ENCODE peak calls at places on chromosomes 5 and 9, in four cellular contexts. T, W, J and Q are unnamed samples.

GRCh38 chr9:91117959-91118651 is 243.6 kb downstream of the AUH start:
- DNase-seq in T (no peak), W (no peak), J (no peak), Q (peak)

GRCh38 chr5:102715405-102715804 is 39.7 kb upstream of the PAM start:
- DNase-seq in T (no peak), W (no peak), J (no peak), Q (no peak)

GRCh38 chr5:61993446-61994017 is 312.5 kb upstream of the KIF2A start:
- DNase-seq in J (no peak), T (no peak), W (no peak), Q (no peak)

GRCh38 chr9:99595796-99596195 is 225.9 kb upstream of the NR4A3 start:
- DNase-seq in W (no peak), J (no peak), T (no peak), Q (no peak)

GRCh38 chr5:167296680-167297079 is 994.8 kb upstream of the WWC1 start:
- DNase-seq in J (no peak), T (no peak), W (no peak), Q (no peak)

GRCh38 chr9:78811562-78812276 is 514.8 kb downstream of the PSAT1 start:
- DNase-seq in J (no peak), W (no peak), T (no peak), Q (no peak)

GRCh38 chr9:89477395-89477794 is 20.5 kb downstream of the SEMA4D start:
- DNase-seq in W (no peak), J (no peak), T (no peak), Q (no peak)

GRCh38 chr5:14199902-14200301 is 56.8 kb downstream of the TRIO start:
- DNase-seq in T (no peak), J (no peak), W (no peak), Q (no peak)

GRCh38 chr5:140293091-140293996 is 9.6 kb downstream of the PFDN1 start:
- DNase-seq in W (no peak), J (peak), T (no peak), Q (no peak)

GRCh38 chr5:68682400-68683152 is 411.2 kb upstream of the SLC30A5 start:
- DNase-seq in T (no peak), J (no peak), W (no peak), Q (no peak)

GRCh38 chr9:122217640-122218039 is 11.1 kb downstream of the LHX6 start:
- DNase-seq in J (peak), W (no peak), T (no peak), Q (no peak)

GRCh38 chr9:113963017-113963620 is 87.0 kb downstream of the ZNF618 start:
- DNase-seq in W (no peak), T (peak), J (peak), Q (peak)

GRCh38 chr9:131276891-131277672 is 772 bp upstream of the FAM78A start:
- DNase-seq in W (no peak), T (no peak), J (no peak), Q (peak)

GRCh38 chr5:19902316-19902934 is 85.6 kb downstream of the CDH18 start:
- DNase-seq in W (no peak), T (peak), J (no peak), Q (no peak)

GRCh38 chr5:9356306-9356942 is 189.5 kb downstream of the SEMA5A start:
- DNase-seq in T (no peak), W (no peak), J (no peak), Q (no peak)

GRCh38 chr5:9362600-9362999 is 183.3 kb downstream of the SEMA5A start:
- DNase-seq in T (no peak), J (no peak), W (no peak), Q (no peak)

GRCh38 chr5:9363026-9363793 is 182.7 kb downstream of the SEMA5A start:
- DNase-seq in J (no peak), W (peak), T (no peak), Q (no peak)

GRCh38 chr5:9361835-9362234 is 184.0 kb downstream of the SEMA5A start:
- DNase-seq in T (peak), W (peak), J (peak), Q (peak)

DNA sequence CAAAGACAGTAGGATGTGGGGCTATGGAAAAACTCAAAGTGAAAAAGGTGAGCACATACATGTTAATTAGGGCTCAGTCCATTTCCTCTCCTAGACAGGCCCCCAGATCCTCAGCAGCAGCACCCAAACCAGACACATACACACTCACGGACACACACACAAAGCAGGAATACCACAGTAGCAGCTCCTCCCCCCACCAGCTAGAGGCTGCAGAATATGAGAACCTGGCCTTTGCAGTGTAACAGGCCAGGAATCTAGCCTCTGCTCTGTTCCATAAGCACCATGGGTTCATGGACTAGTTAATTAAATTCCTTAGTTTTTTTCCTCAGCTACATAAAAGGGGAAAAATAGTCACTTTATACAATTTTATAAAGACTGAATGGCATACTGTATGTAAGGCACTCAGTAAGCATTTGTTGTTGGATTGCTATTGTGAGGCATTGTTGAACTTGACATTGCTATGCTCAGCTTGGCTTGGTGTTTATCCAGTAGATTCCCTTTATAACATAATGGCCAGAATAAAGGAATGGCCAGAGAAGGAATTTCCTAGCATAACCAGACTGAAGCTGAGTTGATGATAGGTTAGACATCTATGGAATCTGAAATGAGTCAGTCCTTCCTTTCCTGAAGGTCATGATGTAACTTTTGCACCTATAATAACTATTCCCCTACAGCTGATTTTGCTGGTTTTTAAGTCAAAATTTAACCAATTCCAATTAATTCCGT is 186.8 kb downstream of the SEMA5A start:
- DNase-seq in J (no peak), W (no peak), T (no peak), Q (no peak)
- TF ChIP-seq FOXK2 in J (no peak), W (no peak), T (no peak), Q (no peak)

DNA sequence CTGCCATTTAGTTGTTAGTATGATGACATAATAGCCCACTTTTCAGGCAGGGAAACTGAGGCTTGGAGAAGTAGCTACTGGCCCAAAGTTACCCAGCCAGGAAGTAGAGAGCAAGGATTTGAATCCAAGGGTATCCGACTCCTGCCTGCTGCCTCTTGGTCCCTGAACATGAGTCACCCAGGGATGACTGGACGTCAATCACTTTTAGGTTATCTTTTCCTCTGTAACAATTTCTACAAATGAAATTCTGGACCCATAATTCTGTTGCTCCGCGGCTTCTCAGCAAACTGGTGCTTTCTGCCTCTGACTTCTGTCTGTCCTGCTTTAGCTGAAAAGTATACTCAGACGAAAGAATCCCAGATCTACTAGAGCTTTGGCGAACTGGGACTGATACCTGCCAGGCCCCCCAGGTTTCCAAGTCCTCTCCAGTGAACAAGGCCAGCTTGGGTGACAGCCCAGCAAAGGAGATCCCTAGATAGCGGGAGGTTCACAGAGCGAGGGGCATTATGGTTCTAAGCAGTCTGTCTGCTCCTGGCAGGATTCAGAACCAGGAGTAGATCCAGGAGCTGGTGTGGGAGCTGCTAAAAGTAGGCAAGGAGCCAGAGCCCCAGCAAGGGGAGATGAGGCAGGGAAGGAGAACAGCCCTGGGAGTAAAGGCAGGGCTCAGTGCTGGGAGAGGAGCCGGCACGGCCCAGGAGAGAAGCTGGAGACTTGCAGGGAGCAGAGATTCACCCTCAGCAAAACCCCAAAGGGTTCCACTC is 20.6 kb downstream of the OLFML2A start:
- DNase-seq in W (no peak), J (no peak), T (no peak), Q (peak)
- TF ChIP-seq FOXK2 in W (no peak), J (no peak), T (no peak), Q (no peak)

GRCh38 chr5:6490693-6491092 is 42.0 kb downstream of the UBE2QL1 start:
- DNase-seq in T (no peak), W (no peak), J (no peak), Q (no peak)

GRCh38 chr5:6491548-6492290 is 43.1 kb downstream of the UBE2QL1 start:
- DNase-seq in J (no peak), T (no peak), W (no peak), Q (no peak)

GRCh38 chr5:6490246-6490645 is 41.6 kb downstream of the UBE2QL1 start:
- DNase-seq in J (no peak), W (no peak), T (no peak), Q (no peak)

GRCh38 chr5:6488021-6488420 is 39.4 kb downstream of the UBE2QL1 start:
- DNase-seq in J (no peak), T (no peak), W (no peak), Q (no peak)

DNA sequence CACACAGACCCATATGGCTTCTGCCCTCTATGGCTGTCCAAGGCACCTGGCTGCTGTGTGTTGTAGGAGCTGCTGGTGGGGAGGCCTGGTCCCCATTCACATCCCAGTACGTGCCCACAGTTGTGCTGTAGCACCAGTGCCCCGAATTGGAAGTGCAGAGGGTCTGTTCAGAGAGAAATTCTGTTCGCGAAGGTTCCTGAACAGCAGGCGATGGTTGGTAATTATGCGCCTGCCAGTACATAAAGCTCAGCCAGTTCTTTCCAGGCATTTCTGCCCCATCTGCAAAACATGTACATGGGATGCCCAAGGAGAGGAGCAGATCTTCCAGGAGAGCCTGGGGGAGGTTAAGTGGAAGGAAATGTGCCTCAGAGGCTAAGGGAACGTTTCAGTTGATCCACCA is 41.1 kb downstream of the UBE2QL1 start:
- DNase-seq in W (no peak), T (no peak), J (no peak), Q (no peak)
- TF ChIP-seq FOXK2 in W (no peak), T (no peak), J (no peak), Q (no peak)

DNA sequence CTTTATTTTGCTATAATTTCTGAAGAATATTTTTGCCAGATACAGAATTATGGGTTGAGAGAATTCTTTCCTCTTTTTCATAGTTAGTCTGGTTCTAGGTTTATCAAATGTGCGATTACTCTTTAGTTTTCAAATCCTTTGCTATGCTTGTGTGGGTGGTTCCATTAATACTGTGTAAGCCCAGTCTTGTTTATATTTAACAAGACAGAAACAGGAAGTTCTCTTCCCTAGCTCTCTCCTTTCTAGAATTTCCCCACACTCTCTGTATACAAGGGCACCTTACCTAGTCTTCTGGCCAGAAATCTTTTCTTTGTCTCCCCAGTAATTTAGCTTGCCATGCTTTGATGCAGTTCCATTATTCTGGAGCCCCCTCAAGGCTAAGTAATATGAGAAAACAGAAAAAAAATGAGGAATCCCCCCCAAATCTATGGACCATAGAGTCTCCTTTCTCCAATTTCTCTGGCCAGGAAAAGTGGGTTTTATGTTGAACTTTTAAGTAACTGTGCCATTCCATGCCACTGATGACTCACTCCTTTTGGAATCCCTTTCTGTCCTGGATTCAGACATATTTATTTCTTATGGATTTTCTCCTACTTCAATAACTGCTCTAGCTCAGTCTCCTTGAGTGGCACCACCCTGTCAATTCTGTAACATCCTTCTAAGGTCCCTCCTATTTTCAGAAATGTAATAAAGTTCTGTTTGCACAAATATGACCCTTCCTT is 1714.1 kb downstream of the EFNA5 start:
- DNase-seq in T (no peak), W (no peak), J (no peak), Q (no peak)
- TF ChIP-seq FOXK2 in T (no peak), W (no peak), J (no peak), Q (no peak)